ENCODE peak calls at places on chromosomes 16 and 17, in seven cellular contexts. O is dorsolateral prefrontal cortex; I is activated T-helper 9 cell treated with anti-CD3 and anti-CD28 coated beads, Interleukin-2, amount 50 U/mL, for 16 hours; H is GM13976; F is ureter; Y is AG04450; S is CD4-positive, alpha-beta T cell. M is an unnamed sample.

GRCh38 chr17:32803544-32803943 is 73.4 kb downstream of the MYO1D start:
- DNase-seq in F (no peak), I (no peak), Y (no peak), S (no peak), O (no peak), H (no peak), M (no peak)

GRCh38 chr17:54418467-54418866 is 482.2 kb upstream of the TOM1L1 start:
- DNase-seq in O (no peak), Y (no peak), H (no peak), S (no peak), I (no peak), F (no peak), M (no peak)

GRCh38 chr16:6949240-6949639 is 383.4 kb upstream of the RBFOX1 start:
- DNase-seq in O (no peak), I (no peak), S (no peak), F (no peak), Y (no peak), H (no peak), M (no peak)

GRCh38 chr17:65556014-65556909 is 5.2 kb downstream of the AXIN2 start:
- DNase-seq in S (peak), F (peak), O (peak), Y (no peak), I (peak), H (peak), M (peak)

GRCh38 chr17:29138184-29138955 is 41.8 kb downstream of the MYO18A start:
- DNase-seq in H (peak), F (no peak), Y (no peak), S (peak), I (peak), O (no peak), M (no peak)

GRCh38 chr17:47280072-47280811 is 26.6 kb downstream of the ITGB3 start:
- DNase-seq in Y (no peak), F (no peak), H (no peak), O (no peak), I (no peak), S (no peak), M (no peak)

GRCh38 chr16:54289242-54290051 is 2.9 kb upstream of the IRX3 start:
- DNase-seq in O (no peak), S (no peak), Y (no peak), I (no peak), F (no peak), H (no peak), M (no peak)

GRCh38 chr17:56699186-56699895 is 105.8 kb downstream of the NOG start:
- DNase-seq in I (no peak), O (no peak), S (no peak), Y (peak), H (no peak), F (peak), M (peak)

GRCh38 chr16:81143921-81144471 is 47.8 kb upstream of the GCSH start:
- DNase-seq in H (no peak), I (no peak), F (no peak), O (no peak), S (no peak), Y (no peak), M (no peak)

GRCh38 chr16:29825145-29826044 is 5.1 kb downstream of the MVP start:
- DNase-seq in F (no peak), S (no peak), O (peak), Y (peak), H (peak), I (no peak), M (no peak)

GRCh38 chr16:31453255-31454204 is 5.8 kb upstream of the ARMC5 start:
- DNase-seq in I (no peak), F (no peak), Y (no peak), S (no peak), O (no peak), H (no peak), M (no peak)

GRCh38 chr17:49975531-49975930 is 6.5 kb downstream of the DLX4 start:
- DNase-seq in S (no peak), O (no peak), F (no peak), I (no peak), Y (no peak), H (no peak), M (no peak)

GRCh38 chr17:59669944-59670343 is 37.3 kb downstream of the PTRH2 start:
- DNase-seq in O (no peak), Y (no peak), I (no peak), F (no peak), H (no peak), S (no peak), M (no peak)

GRCh38 chr17:47621293-47622178 is 28.2 kb upstream of the KPNB1 start:
- DNase-seq in O (peak), H (no peak), F (no peak), S (no peak), I (no peak), Y (peak), M (no peak)

GRCh38 chr16:70267516-70267915 is 15.8 kb upstream of the EXOSC6 start:
- DNase-seq in O (no peak), I (no peak), H (peak), Y (no peak), F (no peak), S (no peak), M (no peak)

GRCh38 chr17:62111562-62112180 is 46.6 kb upstream of the MED13 start:
- DNase-seq in I (no peak), H (no peak), S (no peak), O (no peak), Y (no peak), F (no peak), M (peak)

GRCh38 chr17:82881900-82882714 is 42.3 kb upstream of the ZNF750 start:
- DNase-seq in H (no peak), I (no peak), O (no peak), S (no peak), Y (no peak), F (no peak), M (no peak)

GRCh38 chr17:29870836-29871430 is 59.1 kb downstream of the SSH2 start:
- DNase-seq in Y (no peak), O (no peak), F (no peak), S (no peak), I (no peak), H (no peak), M (no peak)

GRCh38 chr17:57923182-57923872 is 31.9 kb downstream of the CUEDC1 start:
- DNase-seq in F (no peak), H (no peak), Y (no peak), O (no peak), I (no peak), S (no peak), M (no peak)

GRCh38 chr17:10821062-10821461 is 16.8 kb downstream of the PIRT start:
- DNase-seq in I (no peak), H (no peak), O (no peak), F (no peak), S (no peak), Y (no peak), M (no peak)

GRCh38 chr16:30786936-30787612 is at the start of gene ZNF629:
- DNase-seq in F (peak), O (peak), H (no peak), S (no peak), Y (no peak), I (no peak), M (peak)

GRCh38 chr16:765488-765865 is 4.9 kb downstream of the MSLN start:
- DNase-seq in Y (no peak), H (no peak), I (no peak), O (no peak), S (no peak), F (no peak), M (no peak)

GRCh38 chr16:84718-85452 is 6.9 kb downstream of the MPG start:
- DNase-seq in O (peak), F (peak), S (no peak), I (peak), H (peak), Y (peak), M (peak)

GRCh38 chr16:84177740-84178070 is 9.2 kb downstream of the TAF1C start:
- DNase-seq in Y (peak), S (no peak), F (no peak), H (no peak), O (peak), I (no peak), M (no peak)

GRCh38 chr17:42520540-42520951 is 15.5 kb upstream of the NAGLU start:
- DNase-seq in S (no peak), F (no peak), O (no peak), Y (no peak), I (no peak), H (no peak), M (no peak)

GRCh38 chr16:30609002-30609927 is 924 bp downstream of the ZNF689 start:
- DNase-seq in H (peak), I (peak), S (peak), Y (no peak), F (peak), O (peak), M (peak)

GRCh38 chr16:10852948-10853347 is 24.1 kb upstream of the CIITA start:
- DNase-seq in H (no peak), I (no peak), Y (no peak), F (no peak), O (no peak), S (no peak), M (no peak)

GRCh38 chr16:24543949-24544348 is 4.6 kb downstream of the RBBP6 start:
- DNase-seq in I (no peak), F (no peak), O (no peak), Y (no peak), H (no peak), S (no peak), M (no peak)

M was measured in DMS79 treated with DMSO at 0.1 percent for 48 hours.